ENCODE peak calls at places on chromosome 9, in four cellular contexts. One of them, this sample, is unnamed. For H3K27me3, the result is how much of the 10 kb centered on the place peaks cover.

GRCh38 chr9:114925039-114925438 is 5.4 kb downstream of the TNFSF8 start:
- DNase-seq in H1: no peak
- DNase-seq in fibroblast of lung: no peak
- DNase-seq in right atrium auricular region: no peak
- DNase-seq in this sample: no peak

GRCh38 chr9:98726735-98727134 is 18.0 kb upstream of the GABBR2 start:
- DNase-seq in H1: no peak
- DNase-seq in fibroblast of lung: peak
- DNase-seq in right atrium auricular region: no peak
- DNase-seq in this sample: no peak

GRCh38 chr9:98743818-98744611 is 35.3 kb upstream of the GABBR2 start:
- DNase-seq in right atrium auricular region: no peak
- DNase-seq in fibroblast of lung: no peak
- DNase-seq in H1: no peak
- DNase-seq in this sample: no peak

GRCh38 chr9:89154651-89155336 is 23.8 kb downstream of the SHC3 start:
- DNase-seq in H1: no peak
- DNase-seq in right atrium auricular region: no peak
- DNase-seq in fibroblast of lung: peak
- DNase-seq in this sample: no peak

GRCh38 chr9:120868676-120869359 is 8.2 kb downstream of the PHF19 start:
- DNase-seq in fibroblast of lung: peak
- DNase-seq in right atrium auricular region: peak
- DNase-seq in H1: peak
- DNase-seq in this sample: peak

GRCh38 chr9:108117775-108118174 is 628.2 kb upstream of the KLF4 start:
- DNase-seq in H1: no peak
- DNase-seq in fibroblast of lung: no peak
- DNase-seq in right atrium auricular region: no peak
- DNase-seq in this sample: no peak

GRCh38 chr9:64773491-64773931 is 511.5 kb downstream of the FOXD4L5 start:
- DNase-seq in right atrium auricular region: no peak
- DNase-seq in fibroblast of lung: peak
- DNase-seq in H1: no peak
- DNase-seq in this sample: no peak

GRCh38 chr9:35605336-35606137 is 475 bp downstream of the TESK1 start:
- DNase-seq in H1: no peak
- DNase-seq in right atrium auricular region: no peak
- DNase-seq in fibroblast of lung: no peak
- DNase-seq in this sample: no peak

GRCh38 chr9:77800924-77801551 is 152.9 kb upstream of the GNA14 start:
- DNase-seq in fibroblast of lung: no peak
- DNase-seq in H1: no peak
- DNase-seq in right atrium auricular region: no peak
- DNase-seq in this sample: no peak

GRCh38 chr9:135156525-135157510 is 69.3 kb downstream of the OLFM1 start:
- DNase-seq in right atrium auricular region: no peak
- DNase-seq in fibroblast of lung: peak
- DNase-seq in H1: peak
- DNase-seq in this sample: peak

GRCh38 chr9:22238809-22239684 is 207.6 kb upstream of the DMRTA1 start:
- DNase-seq in H1: no peak
- DNase-seq in fibroblast of lung: peak
- DNase-seq in right atrium auricular region: no peak
- DNase-seq in this sample: no peak

GRCh38 chr9:23522952-23523351 is 303.1 kb downstream of the ELAVL2 start:
- DNase-seq in right atrium auricular region: no peak
- DNase-seq in fibroblast of lung: no peak
- DNase-seq in H1: no peak
- DNase-seq in this sample: no peak

GRCh38 chr9:37575511-37575914 is 667 bp downstream of the FBXO10 start:
- DNase-seq in right atrium auricular region: no peak
- DNase-seq in H1: no peak
- DNase-seq in fibroblast of lung: no peak
- DNase-seq in this sample: no peak

GRCh38 chr9:34125681-34126206 is 754 bp downstream of the DCAF12 start:
- DNase-seq in fibroblast of lung: peak
- DNase-seq in right atrium auricular region: no peak
- DNase-seq in H1: no peak
- DNase-seq in this sample: no peak
- TF ChIP-seq CTCF in fibroblast of lung: peak
- TF ChIP-seq CTCF in right atrium auricular region: no peak
- TF ChIP-seq CTCF in H1: peak
- TF ChIP-seq CTCF in this sample: no peak

DNA sequence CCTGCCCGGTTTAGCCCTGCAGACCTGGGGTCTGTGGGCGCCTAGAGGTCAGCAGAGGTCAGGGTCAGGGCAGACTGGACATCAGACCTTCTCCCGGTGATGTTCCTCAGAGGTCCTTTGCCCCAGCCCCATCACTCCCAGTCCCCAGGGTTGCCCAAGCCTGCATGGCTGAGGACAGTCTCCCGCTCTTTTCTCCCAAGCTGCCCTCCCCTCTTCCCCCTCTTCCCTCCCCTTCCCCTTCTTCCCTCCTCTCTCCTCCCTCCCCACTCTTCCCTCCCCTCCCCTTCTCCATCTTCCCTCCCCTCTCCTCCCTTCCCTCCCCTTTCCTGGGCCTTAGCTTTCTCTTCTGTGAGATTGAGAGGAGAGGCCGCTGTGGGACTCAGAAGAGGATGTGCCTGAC is 10.4 kb downstream of the LHX3 start:
- DNase-seq in H1: no peak
- DNase-seq in right atrium auricular region: no peak
- DNase-seq in fibroblast of lung: no peak
- DNase-seq in this sample: no peak
- H3K27me3 ChIP-seq in H1: half or more
- H3K27me3 ChIP-seq in right atrium auricular region: under half
- H3K27me3 ChIP-seq in fibroblast of lung: half or more
- H3K27me3 ChIP-seq in this sample: under half

GRCh38 chr9:95185931-95186330 is 131.6 kb downstream of the FANCC start:
- DNase-seq in right atrium auricular region: no peak
- DNase-seq in fibroblast of lung: no peak
- DNase-seq in H1: no peak
- DNase-seq in this sample: no peak

GRCh38 chr9:95181226-95181818 is 136.2 kb downstream of the FANCC start:
- DNase-seq in H1: no peak
- DNase-seq in right atrium auricular region: no peak
- DNase-seq in fibroblast of lung: no peak
- DNase-seq in this sample: no peak

GRCh38 chr9:95177617-95178016 is 139.9 kb downstream of the FANCC start:
- DNase-seq in right atrium auricular region: no peak
- DNase-seq in fibroblast of lung: no peak
- DNase-seq in H1: no peak
- DNase-seq in this sample: no peak

GRCh38 chr9:95181845-95182244 is 135.7 kb downstream of the FANCC start:
- DNase-seq in H1: no peak
- DNase-seq in fibroblast of lung: peak
- DNase-seq in right atrium auricular region: no peak
- DNase-seq in this sample: no peak

DNA sequence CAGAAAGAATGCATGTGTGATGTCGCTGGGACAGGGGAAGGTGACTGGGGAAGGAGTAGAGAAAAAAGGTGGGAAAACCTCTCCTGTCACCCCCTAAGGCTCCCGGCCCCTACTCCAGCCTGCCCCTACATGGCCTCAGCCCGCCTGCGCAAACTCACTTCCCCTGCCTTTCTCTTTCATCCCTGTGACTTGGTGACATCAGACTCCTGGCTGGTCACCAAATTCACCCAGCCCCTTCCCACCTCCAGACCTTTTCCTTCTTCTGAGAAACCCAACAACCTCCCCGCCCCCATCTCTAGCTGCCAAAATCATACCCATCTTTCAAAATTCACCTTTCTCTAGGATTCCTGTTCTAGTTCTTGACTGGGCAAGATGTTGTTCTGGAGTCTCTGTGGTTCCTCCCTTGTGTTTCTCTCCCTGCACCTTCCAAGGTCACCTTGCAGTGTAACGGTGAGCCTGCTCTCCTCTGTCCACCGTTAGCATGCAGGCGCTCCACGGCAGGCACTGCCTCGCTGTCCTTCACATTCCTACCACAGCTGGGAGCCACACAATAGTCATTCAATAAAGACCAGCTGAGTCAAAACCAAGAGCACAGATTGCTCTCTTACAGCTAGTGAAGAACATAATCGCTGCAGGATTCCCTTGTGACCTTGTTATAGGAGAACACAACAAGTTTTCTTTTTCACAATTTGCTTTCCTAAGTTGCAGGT is 134.5 kb downstream of the FANCC start:
- DNase-seq in fibroblast of lung: no peak
- DNase-seq in H1: peak
- DNase-seq in right atrium auricular region: no peak
- DNase-seq in this sample: no peak
- TF ChIP-seq CTCF in fibroblast of lung: peak
- TF ChIP-seq CTCF in H1: peak
- TF ChIP-seq CTCF in right atrium auricular region: peak
- TF ChIP-seq CTCF in this sample: no peak

DNA sequence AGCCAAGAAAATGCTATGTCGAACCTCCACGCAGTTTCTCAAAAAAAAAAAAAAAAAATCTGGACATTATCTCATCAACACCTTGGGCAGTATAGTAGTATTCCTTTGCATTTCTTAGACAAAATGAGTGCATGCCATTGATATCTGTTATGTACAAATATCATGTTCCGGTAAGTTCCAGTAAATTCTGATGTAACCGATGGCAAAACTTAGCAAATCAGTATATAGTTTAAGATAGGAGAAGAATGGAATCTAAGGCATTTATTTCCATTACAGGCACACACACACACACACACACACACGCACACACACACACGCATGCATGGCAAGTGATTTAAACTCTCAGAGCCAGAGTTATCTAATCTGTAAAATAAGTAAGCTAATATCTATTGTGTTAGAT is 356.5 kb upstream of the TUSC1 start:
- DNase-seq in fibroblast of lung: no peak
- DNase-seq in H1: no peak
- DNase-seq in right atrium auricular region: no peak
- DNase-seq in this sample: no peak
- H3K27me3 ChIP-seq in fibroblast of lung: under half
- H3K27me3 ChIP-seq in H1: under half
- H3K27me3 ChIP-seq in right atrium auricular region: under half
- H3K27me3 ChIP-seq in this sample: under half

GRCh38 chr9:93592389-93593021 is 16.1 kb downstream of the PHF2 start:
- DNase-seq in right atrium auricular region: no peak
- DNase-seq in fibroblast of lung: peak
- DNase-seq in H1: peak
- DNase-seq in this sample: peak
- TF ChIP-seq CTCF in right atrium auricular region: peak
- TF ChIP-seq CTCF in fibroblast of lung: no peak
- TF ChIP-seq CTCF in H1: peak
- TF ChIP-seq CTCF in this sample: no peak

DNA sequence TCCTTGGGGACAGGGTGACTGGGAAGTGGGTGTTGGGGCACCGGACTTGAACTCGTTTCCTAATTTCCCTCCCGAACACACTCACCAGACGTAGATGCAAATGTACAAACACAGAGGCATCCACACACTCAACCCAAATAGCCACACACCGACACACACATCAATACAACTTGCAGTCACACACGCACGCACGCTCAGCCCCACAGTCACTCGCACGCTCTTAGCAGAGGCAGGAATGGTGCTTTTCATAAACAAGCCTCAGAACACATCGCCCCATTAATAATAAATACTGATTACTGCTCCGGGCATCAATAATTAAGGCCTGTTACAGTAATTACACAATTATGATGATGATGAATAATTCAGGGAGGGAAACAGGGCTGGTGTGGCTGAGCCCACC is 5.7 kb downstream of the BARHL1 start:
- DNase-seq in H1: no peak
- DNase-seq in right atrium auricular region: no peak
- DNase-seq in fibroblast of lung: no peak
- DNase-seq in this sample: no peak
- H3K27me3 ChIP-seq in H1: half or more
- H3K27me3 ChIP-seq in right atrium auricular region: under half
- H3K27me3 ChIP-seq in fibroblast of lung: half or more
- H3K27me3 ChIP-seq in this sample: under half

GRCh38 chr9:127170049-127170448 is 47.6 kb upstream of the ANGPTL2 start:
- DNase-seq in H1: no peak
- DNase-seq in fibroblast of lung: no peak
- DNase-seq in right atrium auricular region: no peak
- DNase-seq in this sample: no peak
- TF ChIP-seq CTCF in H1: no peak
- TF ChIP-seq CTCF in fibroblast of lung: no peak
- TF ChIP-seq CTCF in right atrium auricular region: no peak
- TF ChIP-seq CTCF in this sample: no peak

GRCh38 chr9:133615897-133616188 is 6.7 kb upstream of the FAM163B start:
- DNase-seq in H1: no peak
- DNase-seq in right atrium auricular region: no peak
- DNase-seq in fibroblast of lung: no peak
- DNase-seq in this sample: no peak

GRCh38 chr9:133621868-133622267 is 12.7 kb upstream of the FAM163B start:
- DNase-seq in H1: no peak
- DNase-seq in right atrium auricular region: no peak
- DNase-seq in fibroblast of lung: no peak
- DNase-seq in this sample: no peak

GRCh38 chr9:133616643-133617405 is 7.6 kb upstream of the FAM163B start:
- DNase-seq in H1: no peak
- DNase-seq in right atrium auricular region: no peak
- DNase-seq in fibroblast of lung: no peak
- DNase-seq in this sample: no peak

GRCh38 chr9:133619791-133620190 is 10.6 kb upstream of the FAM163B start:
- DNase-seq in H1: no peak
- DNase-seq in fibroblast of lung: no peak
- DNase-seq in right atrium auricular region: no peak
- DNase-seq in this sample: no peak

GRCh38 chr9:133618726-133619125 is 9.5 kb upstream of the FAM163B start:
- DNase-seq in fibroblast of lung: no peak
- DNase-seq in H1: no peak
- DNase-seq in right atrium auricular region: no peak
- DNase-seq in this sample: no peak
- H3K27me3 ChIP-seq in fibroblast of lung: under half
- H3K27me3 ChIP-seq in H1: under half
- H3K27me3 ChIP-seq in right atrium auricular region: under half
- H3K27me3 ChIP-seq in this sample: under half